ENCODE peak calls at places on chromosomes 7 and 10, in six cellular contexts. H is transverse colon, X is tibial nerve, S is stomach, B is prostate gland, R is adrenal gland. Z is an unnamed sample.

GRCh38 chr10:104387130-104387888 is 33.7 kb downstream of the CFAP58 start:
- DNase-seq in H (no peak), X (no peak), S (no peak), B (no peak), R (no peak), Z (no peak)

GRCh38 chr10:784759-785538 is 95.5 kb upstream of the DIP2C start:
- DNase-seq in H (peak; percentile 45), X (no peak), S (peak; percentile 69), B (peak; percentile 43), R (peak; percentile 90), Z (peak; percentile 38)

GRCh38 chr7:47255441-47255840 is 326.5 kb downstream of the TNS3 start:
- DNase-seq in H (no peak), X (no peak), S (no peak), B (no peak), R (no peak), Z (no peak)

GRCh38 chr7:81333004-81333403 is 414.2 kb upstream of the SEMA3C start:
- DNase-seq in H (no peak), X (no peak), S (no peak), B (no peak), R (no peak), Z (peak; percentile 2)

GRCh38 chr10:50361946-50362345 is 110.6 kb upstream of the ASAH2 start:
- DNase-seq in H (no peak), X (no peak), S (no peak), B (no peak), R (no peak), Z (no peak)

GRCh38 chr10:109963439-109963838 is 40.1 kb upstream of the XPNPEP1 start:
- DNase-seq in H (no peak), X (no peak), S (no peak), B (no peak), R (no peak), Z (no peak)

GRCh38 chr10:70779088-70779487 is 6.1 kb downstream of the TBATA start:
- DNase-seq in H (no peak), X (no peak), S (no peak), B (no peak), R (no peak), Z (no peak)

GRCh38 chr7:33210958-33211357 is 81.6 kb downstream of the BBS9 start:
- DNase-seq in H (no peak), X (no peak), S (no peak), B (no peak), R (no peak), Z (no peak)

GRCh38 chr10:693506-693905 is 4.0 kb upstream of the DIP2C start:
- DNase-seq in H (no peak), X (no peak), S (peak; percentile 67), B (peak; percentile 51), R (no peak), Z (peak; percentile 29)

GRCh38 chr7:79430391-79430790 is 23.1 kb downstream of the MAGI2 start:
- DNase-seq in H (no peak), X (no peak), S (no peak), B (no peak), R (no peak), Z (no peak)

GRCh38 chr10:80344912-80345311 is 11.6 kb downstream of the DYDC1 start:
- DNase-seq in H (no peak), X (no peak), S (no peak), B (no peak), R (no peak), Z (no peak)

GRCh38 chr7:2572101-2572842 is 13.5 kb downstream of the IQCE start:
- DNase-seq in H (no peak), X (no peak), S (peak; percentile 51), B (no peak), R (peak; percentile 86), Z (peak; percentile 88)

GRCh38 chr10:120387326-120387725 is 69.7 kb upstream of the PLPP4 start:
- DNase-seq in H (no peak), X (no peak), S (no peak), B (no peak), R (no peak), Z (no peak)

GRCh38 chr10:23081891-23082290 is 13.5 kb upstream of the MSRB2 start:
- DNase-seq in H (no peak), X (no peak), S (no peak), B (no peak), R (no peak), Z (no peak)

GRCh38 chr10:110387983-110388681 is 83.4 kb upstream of the SMNDC1 start:
- DNase-seq in H (no peak), X (no peak), S (no peak), B (no peak), R (no peak), Z (no peak)

GRCh38 chr7:93011351-93012294 is 106.2 kb downstream of the SAMD9 start:
- DNase-seq in H (no peak), X (no peak), S (no peak), B (no peak), R (no peak), Z (peak; percentile 13)

GRCh38 chr7:39985398-39985918 is 35.4 kb downstream of the CDK13 start:
- DNase-seq in H (no peak), X (no peak), S (no peak), B (no peak), R (no peak), Z (no peak)

GRCh38 chr10:89793649-89794254 is 92.4 kb downstream of the KIF20B start:
- DNase-seq in H (no peak), X (no peak), S (no peak), B (peak; percentile 41), R (peak; percentile 24), Z (peak; percentile 22)

GRCh38 chr7:75732764-75733630 is 5.7 kb downstream of the HIP1 start:
- DNase-seq in H (no peak), X (no peak), S (no peak), B (no peak), R (peak; percentile 50), Z (peak; percentile 83)

GRCh38 chr10:117221156-117221711 is 19.7 kb upstream of the SLC18A2 start:
- DNase-seq in H (no peak), X (no peak), S (no peak), B (no peak), R (no peak), Z (peak; percentile 77)

GRCh38 chr7:30433082-30433481 is 45.5 kb downstream of the NOD1 start:
- DNase-seq in H (peak; percentile 45), X (peak; percentile 46), S (peak; percentile 71), B (peak; percentile 62), R (peak; percentile 72), Z (no peak)

GRCh38 chr7:14196555-14196954 is 207.1 kb upstream of the ETV1 start:
- DNase-seq in H (no peak), X (no peak), S (no peak), B (no peak), R (no peak), Z (no peak)

GRCh38 chr10:59366310-59366709 is 4.0 kb upstream of the FAM13C start:
- DNase-seq in H (no peak), X (no peak), S (no peak), B (no peak), R (peak; percentile 36), Z (no peak)

GRCh38 chr10:106438386-106438785 is 726.1 kb downstream of the SORCS1 start:
- DNase-seq in H (no peak), X (no peak), S (no peak), B (no peak), R (no peak), Z (no peak)

GRCh38 chr7:128791121-128791967 is 424 bp upstream of the CCDC136 start:
- DNase-seq in H (peak; percentile 83), X (no peak), S (peak; percentile 83), B (peak; percentile 60), R (peak; percentile 71), Z (peak; percentile 74)
- TF ChIP-seq POLR2A in H (peak; percentile 14), X (no peak), S (no peak), B (peak; percentile 33), R (no peak), Z (peak; percentile 64)

GRCh38 chr7:24704311-24704710 is 53.0 kb downstream of the GSDME start:
- DNase-seq in H (no peak), X (no peak), S (no peak), B (no peak), R (no peak), Z (no peak)

GRCh38 chr7:24708244-24708643 is 49.0 kb downstream of the GSDME start:
- DNase-seq in H (no peak), X (no peak), S (no peak), B (no peak), R (no peak), Z (no peak)

GRCh38 chr7:24705481-24705954 is 51.7 kb downstream of the GSDME start:
- DNase-seq in H (no peak), X (no peak), S (no peak), B (no peak), R (peak; percentile 21), Z (no peak)

GRCh38 chr7:24709051-24709450 is 48.2 kb downstream of the GSDME start:
- DNase-seq in H (no peak), X (no peak), S (no peak), B (no peak), R (no peak), Z (no peak)

GRCh38 chr7:24706211-24707165 is 50.8 kb downstream of the GSDME start:
- DNase-seq in H (no peak), X (no peak), S (no peak), B (no peak), R (no peak), Z (no peak)
- TF ChIP-seq POLR2A in H (no peak), X (no peak), S (no peak), B (no peak), R (no peak), Z (no peak)

DNA sequence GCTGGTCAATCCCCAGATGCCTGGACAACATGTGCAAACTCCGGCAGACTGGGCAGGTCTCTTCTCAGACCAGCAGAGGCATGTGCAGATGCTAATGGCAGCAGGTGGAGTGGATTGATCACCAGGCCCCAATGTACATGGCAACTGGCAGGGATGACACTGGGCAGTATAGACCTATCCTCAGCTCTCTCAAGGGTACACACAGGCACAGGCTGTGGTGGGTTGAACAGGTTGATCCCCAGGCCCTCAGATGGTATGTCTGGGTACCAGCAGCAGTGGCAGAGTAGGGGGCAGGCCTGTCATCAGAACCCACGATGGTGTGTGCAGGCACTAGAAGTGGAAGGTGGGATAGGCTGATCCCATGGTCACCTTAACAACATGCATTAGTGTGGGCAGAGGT is 98.7 kb downstream of the LANCL2 start:
- DNase-seq in H (no peak), X (no peak), S (peak; percentile 14), B (no peak), R (no peak), Z (no peak)
- TF ChIP-seq POLR2A in H (no peak), X (no peak), S (no peak), B (no peak), R (no peak), Z (no peak)

DNA sequence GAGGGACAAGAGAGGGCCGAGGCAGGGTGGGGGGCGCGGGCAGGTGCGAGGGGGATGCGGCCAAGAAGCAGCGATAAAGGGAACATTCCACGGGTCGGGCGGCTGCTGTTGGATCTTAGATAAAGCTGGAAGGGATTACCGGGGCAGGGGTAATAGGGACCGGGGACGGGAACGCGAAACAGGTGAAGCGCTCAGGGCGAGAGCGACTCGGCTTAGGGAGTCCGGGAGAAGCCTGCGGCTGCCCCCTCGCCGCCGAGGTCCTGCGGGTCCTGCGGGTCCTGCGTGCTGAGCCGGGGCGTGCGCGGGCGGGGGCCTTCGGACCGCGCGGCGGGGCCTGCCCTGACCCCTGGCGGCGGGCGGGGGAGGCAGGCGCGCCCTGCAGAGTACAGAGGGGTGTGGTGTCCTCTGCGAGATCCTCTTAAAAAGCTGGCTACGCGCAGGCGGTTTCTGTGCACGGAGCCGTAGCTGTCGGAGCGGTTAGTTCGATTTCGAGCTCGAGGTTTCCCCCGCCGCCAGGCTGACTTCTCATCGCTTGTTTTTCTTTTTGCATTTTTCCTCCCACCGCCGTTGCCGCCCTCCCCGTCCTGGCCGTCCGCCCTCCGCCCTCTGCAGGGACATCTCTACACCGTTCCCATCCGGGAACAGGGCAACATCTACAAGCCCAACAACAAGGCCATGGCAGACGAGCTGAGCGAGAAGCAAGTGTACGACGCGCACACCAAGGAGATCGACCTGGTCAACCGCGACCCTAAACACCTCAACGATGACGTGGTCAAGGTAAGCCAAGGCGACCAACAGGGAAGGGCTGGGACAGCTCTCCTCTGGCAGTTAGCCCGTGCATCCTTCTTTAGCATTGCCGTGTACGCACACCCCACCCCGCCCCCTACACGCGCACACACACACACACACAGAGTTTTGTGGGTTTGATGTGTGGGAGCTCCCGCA is 1.3 kb downstream of the CAV1 start:
- DNase-seq in H (peak; percentile 80), X (peak; percentile 52), S (peak; percentile 70), B (peak; percentile 62), R (peak; percentile 60), Z (peak; percentile 58)
- TF ChIP-seq POLR2A in H (no peak), X (no peak), S (no peak), B (peak; percentile 25), R (no peak), Z (peak; percentile 36)